ENCODE peak calls at places on chromosomes 12 and 14, in six cellular contexts. N is GM12878, I is GM12892, J is K562, P is HepG2, R is H1. K is an unnamed sample.

GRCh38 chr14:91774138-91775096 is 42.5 kb upstream of the CATSPERB start:
- DNase-seq in N (no peak), I (no peak), J (no peak), P (no peak), R (no peak), K (no peak)

GRCh38 chr14:91394105-91395081 is 23.2 kb downstream of the CCDC88C start:
- DNase-seq in N (no peak), I (no peak), J (no peak), P (no peak), R (no peak), K (no peak)

GRCh38 chr12:104632724-104633181 is 176.0 kb downstream of the CHST11 start:
- DNase-seq in N (no peak), I (no peak), J (no peak), P (no peak), R (no peak), K (no peak)

GRCh38 chr12:74489543-74489942 is 48.1 kb upstream of the ATXN7L3B start:
- DNase-seq in N (no peak), I (no peak), J (no peak), P (no peak), R (no peak), K (no peak)

GRCh38 chr14:59997496-59997895 is 77.6 kb downstream of the LRRC9 start:
- DNase-seq in N (no peak), I (no peak), J (no peak), P (no peak), R (no peak), K (no peak)

GRCh38 chr12:124695861-124696260 is 128.4 kb upstream of the NCOR2 start:
- DNase-seq in N (no peak), I (no peak), J (no peak), P (no peak), R (no peak), K (no peak)

GRCh38 chr14:21537088-21537424 is 10.9 kb upstream of the SALL2 start:
- DNase-seq in N (no peak), I (no peak), J (no peak), P (no peak), R (no peak), K (no peak)

GRCh38 chr12:128572311-128572810 is 251.4 kb downstream of the SLC15A4 start:
- DNase-seq in N (no peak), I (no peak), J (peak; percentile 51), P (no peak), R (no peak), K (no peak)

GRCh38 chr12:107984973-107985372 is 144.1 kb upstream of the WSCD2 start:
- DNase-seq in N (no peak), I (no peak), J (no peak), P (no peak), R (no peak), K (no peak)

GRCh38 chr14:100634026-100634425 is 46.8 kb upstream of the BEGAIN start:
- DNase-seq in N (no peak), I (no peak), J (no peak), P (no peak), R (no peak), K (no peak)

GRCh38 chr14:55077155-55077554 is 25.7 kb downstream of the MAPK1IP1L start:
- DNase-seq in N (no peak), I (no peak), J (no peak), P (peak; percentile 19), R (no peak), K (no peak)

GRCh38 chr14:25622752-25623151 is 572.8 kb upstream of the STXBP6 start:
- DNase-seq in N (no peak), I (no peak), J (no peak), P (no peak), R (no peak), K (no peak)

GRCh38 chr12:100573168-100573498 is 351 bp upstream of the GAS2L3 start:
- DNase-seq in N (no peak), I (no peak), J (no peak), P (no peak), R (no peak), K (no peak)

GRCh38 chr12:1878695-1879094 is 39.8 kb downstream of the CACNA2D4 start:
- DNase-seq in N (no peak), I (no peak), J (no peak), P (no peak), R (no peak), K (no peak)

GRCh38 chr14:29548948-29549370 is 378.7 kb downstream of the PRKD1 start:
- DNase-seq in N (peak; percentile 5), I (no peak), J (peak; percentile 59), P (peak; percentile 70), R (no peak), K (peak; percentile 12)

GRCh38 chr14:65560340-65561027 is 148.0 kb downstream of the FUT8 start:
- DNase-seq in N (no peak), I (no peak), J (no peak), P (no peak), R (no peak), K (no peak)

GRCh38 chr14:88667555-88668273 is 104.9 kb downstream of the ZC3H14 start:
- DNase-seq in N (peak; percentile 25), I (peak; percentile 14), J (peak; percentile 26), P (peak; percentile 70), R (no peak), K (peak; percentile 23)

GRCh38 chr14:70096866-70097265 is 91.9 kb downstream of the SLC8A3 start:
- DNase-seq in N (no peak), I (no peak), J (no peak), P (peak; percentile 9), R (no peak), K (no peak)

GRCh38 chr12:108722992-108723766 is 8.1 kb downstream of the CORO1C start:
- DNase-seq in N (no peak), I (no peak), J (no peak), P (no peak), R (no peak), K (no peak)

GRCh38 chr14:20631821-20632389 is 9.6 kb downstream of the OR6S1 start:
- DNase-seq in N (no peak), I (no peak), J (peak; percentile 27), P (peak; percentile 83), R (no peak), K (no peak)

GRCh38 chr12:88985631-88986030 is 366.7 kb downstream of the DUSP6 start:
- DNase-seq in N (no peak), I (no peak), J (no peak), P (no peak), R (no peak), K (no peak)

GRCh38 chr14:97917169-97917568 is 1120.0 kb downstream of the VRK1 start:
- DNase-seq in N (no peak), I (no peak), J (no peak), P (no peak), R (no peak), K (no peak)

GRCh38 chr14:77421241-77421640 is 2.1 kb downstream of the NOXRED1 start:
- DNase-seq in N (no peak), I (no peak), J (no peak), P (no peak), R (no peak), K (no peak)

GRCh38 chr12:115943630-115944391 is 333.7 kb downstream of the MED13L start:
- DNase-seq in N (no peak), I (no peak), J (no peak), P (peak; percentile 70), R (no peak), K (no peak)

GRCh38 chr14:92654206-92654901 is 94.1 kb downstream of the LGMN start:
- DNase-seq in N (no peak), I (no peak), J (no peak), P (no peak), R (no peak), K (no peak)

GRCh38 chr14:73786632-73786941 is 65.0 kb upstream of the PTGR2 start:
- DNase-seq in N (no peak), I (no peak), J (no peak), P (no peak), R (no peak), K (no peak)

GRCh38 chr12:1474059-1474537 is 120.3 kb downstream of the FBXL14 start:
- DNase-seq in N (no peak), I (no peak), J (no peak), P (peak; percentile 20), R (no peak), K (no peak)

GRCh38 chr14:99174920-99175319 is 97.1 kb downstream of the BCL11B start:
- DNase-seq in N (no peak), I (no peak), J (no peak), P (no peak), R (no peak), K (no peak)

GRCh38 chr12:93447555-93448265 is 6.0 kb upstream of the UBE2N start:
- DNase-seq in N (no peak), I (no peak), J (no peak), P (no peak), R (no peak), K (no peak)
- TF ChIP-seq POLR2A in N (no peak), I (no peak), J (no peak), P (no peak), R (no peak), K (no peak)

DNA sequence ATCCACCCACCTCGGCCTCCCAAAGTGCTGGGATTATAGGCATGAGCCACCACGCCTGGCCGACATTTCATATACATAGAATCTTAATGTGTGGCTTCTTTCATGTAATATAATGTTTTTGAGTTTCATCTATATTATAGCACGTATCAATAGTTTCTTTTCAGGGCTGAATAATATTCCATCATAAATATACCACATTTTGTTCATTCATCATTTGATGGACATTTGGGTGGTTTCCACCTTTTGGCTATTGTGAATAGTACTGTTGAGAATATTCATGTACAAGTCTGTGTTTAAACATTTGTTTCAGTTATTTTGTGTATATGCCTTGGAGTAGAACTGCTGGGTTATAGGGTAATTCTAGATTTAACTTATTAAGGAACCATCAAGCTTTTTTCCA is 12.0 kb downstream of the ACVR1B start:
- DNase-seq in N (no peak), I (no peak), J (no peak), P (no peak), R (no peak), K (no peak)
- TF ChIP-seq TAF1 in N (no peak), I (no peak), J (no peak), P (no peak), R (no peak), K (no peak)

GRCh38 chr14:23551266-23552028 is at the start of gene ZFHX2:
- DNase-seq in N (no peak), I (peak; percentile 89), J (peak; percentile 73), P (peak; percentile 92), R (no peak), K (peak; percentile 87)
- TF ChIP-seq POLR2AphosphoS5 in N (no peak), I (no peak), J (no peak), P (peak; percentile 84), R (peak; percentile 88), K (no peak)

DNA sequence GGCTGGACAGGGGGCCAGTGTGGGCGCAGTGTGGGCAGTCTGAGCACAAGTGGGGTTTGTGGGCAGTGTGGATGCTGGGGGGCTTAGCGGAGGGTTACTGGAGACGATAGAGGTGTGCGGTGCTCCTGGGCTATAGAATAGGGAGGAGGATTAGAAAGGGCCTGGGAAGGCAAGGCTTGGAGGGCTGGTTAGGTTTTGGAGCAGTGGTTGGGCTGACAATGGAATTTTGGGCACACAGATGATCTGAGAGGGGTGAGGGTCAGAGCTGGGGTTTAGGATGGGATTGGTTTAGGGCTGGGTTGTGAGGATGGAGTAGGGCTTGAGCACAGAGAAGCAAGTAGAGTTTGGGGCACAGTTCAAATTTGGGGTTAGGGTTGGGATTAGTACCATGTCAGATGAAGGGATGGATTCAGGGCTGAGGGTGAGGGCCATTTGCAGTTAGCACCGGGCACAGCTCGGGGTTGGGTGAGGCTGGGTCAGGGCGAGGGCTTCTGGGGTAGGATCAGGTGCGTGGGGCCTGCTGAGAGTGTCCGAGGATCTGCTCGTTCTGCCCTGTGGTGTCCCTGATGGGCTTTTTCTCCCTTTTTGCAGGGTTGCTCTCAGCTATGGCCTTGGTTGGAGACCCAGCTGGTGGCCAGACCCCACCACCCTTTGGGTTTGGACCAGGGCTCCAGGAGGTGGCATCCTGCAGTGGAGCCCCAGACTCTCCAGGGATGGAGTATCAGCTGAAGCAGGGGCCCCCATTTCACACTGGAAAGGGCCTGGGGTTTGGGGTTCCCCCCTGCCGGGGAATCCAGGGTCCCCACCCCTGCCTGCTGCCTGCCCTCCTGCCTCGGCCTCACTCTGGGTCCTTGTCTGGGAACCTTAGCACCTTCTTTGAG is 45.6 kb downstream of the KRT80 start:
- DNase-seq in N (no peak), I (no peak), J (no peak), P (no peak), R (no peak), K (no peak)
- TF ChIP-seq POLR2A in N (no peak), I (no peak), J (no peak), P (no peak), R (no peak), K (no peak)